ENCODE peak calls at places on chromosomes 1 and 21, in ten cellular contexts. G is lung; X is K562; A is body of pancreas; M is CD4-positive, alpha-beta T cell; J is pancreas; V is psoas muscle; U is Calu3; Q is neural progenitor cell; T is endodermal cell. N is an unnamed sample.
A peak's percentile ranks its signal among the peaks of the same experiment; 100 is the strongest.

GRCh38 chr1:206442101-206442500 is 28.2 kb upstream of the IKBKE start:
- DNase-seq in G (no peak), X (no peak), A (no peak), M (no peak), J (no peak), V (no peak), U (no peak), Q (no peak), T (no peak), N (no peak)

GRCh38 chr1:57464756-57465155 is 40.9 kb upstream of the DAB1 start:
- DNase-seq in G (no peak), X (no peak), A (no peak), M (no peak), J (no peak), V (no peak), U (no peak), Q (no peak), T (no peak), N (no peak)

GRCh38 chr21:22728091-22728490 is 1729.9 kb downstream of the NCAM2 start:
- DNase-seq in G (no peak), X (no peak), A (no peak), M (no peak), J (no peak), V (no peak), U (no peak), Q (peak; percentile 4), T (no peak), N (no peak)

GRCh38 chr1:60886793-60887331 is 195.5 kb upstream of the NFIA start:
- DNase-seq in G (no peak), X (no peak), A (no peak), M (no peak), J (no peak), V (no peak), U (no peak), Q (peak; percentile 69), T (peak; percentile 90), N (no peak)

GRCh38 chr1:151830055-151830454 is 1.5 kb downstream of the RORC start:
- DNase-seq in G (no peak), X (no peak), A (no peak), M (no peak), J (peak; percentile 67), V (no peak), U (no peak), Q (no peak), T (no peak), N (no peak)

GRCh38 chr1:94020764-94021579 is 100.0 kb downstream of the ABCA4 start:
- DNase-seq in G (peak; percentile 80), X (no peak), A (no peak), M (no peak), J (no peak), V (no peak), U (no peak), Q (no peak), T (peak; percentile 69), N (no peak)

GRCh38 chr1:186925881-186926676 is 97.3 kb downstream of the PLA2G4A start:
- DNase-seq in G (no peak), X (no peak), A (no peak), M (no peak), J (no peak), V (no peak), U (no peak), Q (no peak), T (no peak), N (no peak)

GRCh38 chr1:38476111-38476783 is 383.3 kb downstream of the RRAGC start:
- DNase-seq in G (peak; percentile 61), X (no peak), A (no peak), M (no peak), J (peak; percentile 44), V (no peak), U (no peak), Q (peak; percentile 89), T (peak; percentile 79), N (no peak)

GRCh38 chr1:208149776-208150514 is 94.2 kb downstream of the PLXNA2 start:
- DNase-seq in G (no peak), X (no peak), A (peak; percentile 68), M (no peak), J (no peak), V (no peak), U (peak; percentile 57), Q (peak; percentile 34), T (peak; percentile 72), N (no peak)

GRCh38 chr1:21659099-21659923 is 9.8 kb downstream of the RAP1GAP start:
- DNase-seq in G (peak; percentile 82), X (peak; percentile 100), A (peak; percentile 83), M (peak; percentile 86), J (peak; percentile 93), V (peak; percentile 63), U (peak; percentile 80), Q (peak; percentile 91), T (peak; percentile 97), N (peak; percentile 77)

GRCh38 chr1:202680586-202681352 is 29.5 kb downstream of the SYT2 start:
- DNase-seq in G (no peak), X (no peak), A (no peak), M (no peak), J (no peak), V (no peak), U (no peak), Q (peak; percentile 82), T (peak; percentile 86), N (no peak)

GRCh38 chr1:184624051-184624450 is 130.6 kb downstream of the EDEM3 start:
- DNase-seq in G (no peak), X (no peak), A (no peak), M (no peak), J (no peak), V (no peak), U (no peak), Q (no peak), T (no peak), N (no peak)

GRCh38 chr1:48405400-48405799 is 66.6 kb downstream of the SPATA6 start:
- DNase-seq in G (no peak), X (no peak), A (no peak), M (no peak), J (no peak), V (no peak), U (no peak), Q (no peak), T (no peak), N (no peak)

GRCh38 chr1:205561501-205562203 is 57.2 kb downstream of the CDK18 start:
- DNase-seq in G (no peak), X (no peak), A (no peak), M (no peak), J (no peak), V (no peak), U (no peak), Q (no peak), T (no peak), N (no peak)

GRCh38 chr1:193185206-193185605 is 1.2 kb downstream of the B3GALT2 start:
- DNase-seq in G (no peak), X (no peak), A (no peak), M (no peak), J (no peak), V (no peak), U (no peak), Q (no peak), T (no peak), N (no peak)

GRCh38 chr1:240310226-240310925 is 218.7 kb downstream of the FMN2 start:
- DNase-seq in G (no peak), X (no peak), A (no peak), M (no peak), J (no peak), V (no peak), U (no peak), Q (no peak), T (no peak), N (no peak)

GRCh38 chr1:22031214-22031962 is 21.1 kb upstream of the CDC42 start:
- DNase-seq in G (peak; percentile 61), X (no peak), A (peak; percentile 33), M (peak; percentile 28), J (no peak), V (no peak), U (no peak), Q (no peak), T (no peak), N (no peak)

DNA sequence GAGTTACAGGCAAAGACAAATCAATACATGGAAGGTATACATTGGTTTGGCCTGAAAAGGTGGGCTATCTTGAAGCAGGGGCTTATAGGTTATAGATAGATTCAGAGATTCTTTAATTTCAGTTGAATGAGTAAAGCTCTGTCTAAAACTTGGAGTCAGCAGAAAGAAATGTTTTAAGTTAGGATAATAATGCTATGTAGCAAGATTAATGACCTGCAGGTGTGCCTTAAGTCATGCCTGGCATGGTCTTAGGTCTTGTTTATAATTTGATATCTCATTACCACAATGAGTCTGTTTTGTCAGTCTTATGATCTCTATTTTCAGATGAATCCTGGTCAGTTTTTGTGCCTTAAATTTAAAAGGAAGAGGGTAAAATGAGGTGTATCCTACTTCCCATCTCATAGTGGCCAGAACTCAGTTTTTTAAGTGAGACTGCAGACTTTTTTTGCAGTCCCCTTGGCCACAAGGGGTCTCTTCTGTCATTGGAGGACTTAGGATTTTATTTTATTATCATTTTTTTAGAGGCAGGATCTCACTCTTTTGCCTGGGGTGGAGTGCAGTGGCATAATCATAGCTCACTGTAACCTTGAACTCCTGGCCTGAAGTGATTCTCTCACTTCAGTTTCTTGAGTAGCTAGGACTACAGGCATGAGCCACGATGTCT is 21.3 kb upstream of the PGBD2 start:
- DNase-seq in G (no peak), X (peak; percentile 48), A (no peak), M (no peak), J (no peak), V (no peak), U (no peak), Q (no peak), T (no peak), N (no peak)
- TF ChIP-seq CTCF in G (no peak), X (peak; percentile 58), A (no peak), M (no peak), J (no peak), V (no peak), U (no peak), Q (peak; percentile 26), T (peak; percentile 61), N (no peak)

GRCh38 chr1:54309631-54310366 is 96.4 kb downstream of the SSBP3 start:
- DNase-seq in G (no peak), X (no peak), A (no peak), M (no peak), J (no peak), V (no peak), U (no peak), Q (peak; percentile 65), T (peak; percentile 76), N (no peak)
- TF ChIP-seq CTCF in G (no peak), X (no peak), A (no peak), M (no peak), J (no peak), V (no peak), U (no peak), Q (no peak), T (no peak), N (no peak)

DNA sequence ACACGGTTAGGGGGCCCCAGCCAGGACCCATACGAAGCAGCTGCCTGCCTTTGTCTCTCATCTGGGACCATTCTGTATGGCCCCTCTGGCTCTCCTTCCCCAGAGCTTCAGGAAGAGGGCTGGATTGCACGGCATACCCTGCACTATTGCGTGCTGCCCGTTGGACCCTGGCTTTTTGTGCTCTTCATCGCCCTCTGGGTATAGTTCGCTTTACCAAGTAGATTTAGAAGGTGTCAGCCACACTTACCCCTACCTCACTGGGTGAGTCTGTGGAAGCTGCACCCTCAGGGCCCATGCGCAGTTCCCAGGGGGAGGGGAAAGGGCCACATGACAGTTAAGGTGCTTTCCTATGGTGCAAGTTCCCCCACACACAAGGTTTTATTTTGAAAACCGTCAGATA is 7.2 kb downstream of the NAV1 start:
- DNase-seq in G (no peak), X (no peak), A (no peak), M (no peak), J (no peak), V (no peak), U (peak; percentile 52), Q (peak; percentile 50), T (peak; percentile 75), N (no peak)
- TF ChIP-seq CTCF in G (no peak), X (peak; percentile 21), A (no peak), M (no peak), J (no peak), V (no peak), U (peak; percentile 26), Q (peak; percentile 30), T (peak; percentile 56), N (no peak)

GRCh38 chr21:35737899-35738341 is 322.4 kb downstream of the SETD4 start:
- DNase-seq in G (no peak), X (no peak), A (peak; percentile 33), M (no peak), J (no peak), V (peak; percentile 48), U (no peak), Q (no peak), T (no peak), N (no peak)
- TF ChIP-seq CTCF in G (no peak), X (no peak), A (no peak), M (no peak), J (no peak), V (no peak), U (no peak), Q (no peak), T (no peak), N (no peak)